ENCODE peak calls at places on chromosomes 13 and 19, in eight cellular contexts. One of them, this sample, is unnamed.

GRCh38 chr19:5572556-5573286 is 5.0 kb upstream of the TINCR start:
- DNase-seq in NCI-H774: no peak
- DNase-seq in anterior cingulate cortex: no peak
- DNase-seq in AG09319: no peak
- DNase-seq in stimulated activated CD8-positive, alpha-beta memory T cell treated with anti-CD3 and anti-CD28 coated beads, Interleukin-7, amount 100 ng/mL, for 48 hours: no peak
- DNase-seq in fibroblast of mammary gland: no peak
- DNase-seq in stimulated activated CD4-positive, alpha-beta T cell treated with anti-CD3 and anti-CD28 coated beads, Interleukin-1b, Interleukin-23, amount 100 ng/mL, for 1 hour: no peak
- DNase-seq in tibial nerve: no peak
- DNase-seq in this sample: no peak

GRCh38 chr13:33051632-33052031 is 35.4 kb downstream of the KL start:
- DNase-seq in fibroblast of mammary gland: no peak
- DNase-seq in stimulated activated CD4-positive, alpha-beta T cell treated with anti-CD3 and anti-CD28 coated beads, Interleukin-1b, Interleukin-23, amount 100 ng/mL, for 1 hour: no peak
- DNase-seq in anterior cingulate cortex: no peak
- DNase-seq in tibial nerve: no peak
- DNase-seq in NCI-H774: no peak
- DNase-seq in AG09319: no peak
- DNase-seq in stimulated activated CD8-positive, alpha-beta memory T cell treated with anti-CD3 and anti-CD28 coated beads, Interleukin-7, amount 100 ng/mL, for 48 hours: no peak
- DNase-seq in this sample: no peak

GRCh38 chr13:67620665-67621064 is 390.5 kb upstream of the PCDH9 start:
- DNase-seq in NCI-H774: no peak
- DNase-seq in fibroblast of mammary gland: peak
- DNase-seq in tibial nerve: no peak
- DNase-seq in anterior cingulate cortex: no peak
- DNase-seq in stimulated activated CD4-positive, alpha-beta T cell treated with anti-CD3 and anti-CD28 coated beads, Interleukin-1b, Interleukin-23, amount 100 ng/mL, for 1 hour: no peak
- DNase-seq in stimulated activated CD8-positive, alpha-beta memory T cell treated with anti-CD3 and anti-CD28 coated beads, Interleukin-7, amount 100 ng/mL, for 48 hours: no peak
- DNase-seq in AG09319: no peak
- DNase-seq in this sample: no peak

GRCh38 chr13:92547256-92547655 is 679.4 kb upstream of the GPC6 start:
- DNase-seq in stimulated activated CD4-positive, alpha-beta T cell treated with anti-CD3 and anti-CD28 coated beads, Interleukin-1b, Interleukin-23, amount 100 ng/mL, for 1 hour: no peak
- DNase-seq in AG09319: no peak
- DNase-seq in fibroblast of mammary gland: no peak
- DNase-seq in anterior cingulate cortex: no peak
- DNase-seq in stimulated activated CD8-positive, alpha-beta memory T cell treated with anti-CD3 and anti-CD28 coated beads, Interleukin-7, amount 100 ng/mL, for 48 hours: no peak
- DNase-seq in tibial nerve: no peak
- DNase-seq in NCI-H774: no peak
- DNase-seq in this sample: no peak

GRCh38 chr13:107324416-107325204 is 756.7 kb upstream of the ARGLU1 start:
- DNase-seq in NCI-H774: no peak
- DNase-seq in stimulated activated CD8-positive, alpha-beta memory T cell treated with anti-CD3 and anti-CD28 coated beads, Interleukin-7, amount 100 ng/mL, for 48 hours: no peak
- DNase-seq in tibial nerve: no peak
- DNase-seq in anterior cingulate cortex: no peak
- DNase-seq in fibroblast of mammary gland: no peak
- DNase-seq in stimulated activated CD4-positive, alpha-beta T cell treated with anti-CD3 and anti-CD28 coated beads, Interleukin-1b, Interleukin-23, amount 100 ng/mL, for 1 hour: no peak
- DNase-seq in AG09319: no peak
- DNase-seq in this sample: no peak

GRCh38 chr13:26562538-26562890 is 5.0 kb downstream of the WASF3 start:
- DNase-seq in AG09319: no peak
- DNase-seq in tibial nerve: no peak
- DNase-seq in stimulated activated CD4-positive, alpha-beta T cell treated with anti-CD3 and anti-CD28 coated beads, Interleukin-1b, Interleukin-23, amount 100 ng/mL, for 1 hour: no peak
- DNase-seq in fibroblast of mammary gland: peak
- DNase-seq in anterior cingulate cortex: no peak
- DNase-seq in stimulated activated CD8-positive, alpha-beta memory T cell treated with anti-CD3 and anti-CD28 coated beads, Interleukin-7, amount 100 ng/mL, for 48 hours: no peak
- DNase-seq in NCI-H774: no peak
- DNase-seq in this sample: no peak

GRCh38 chr13:113636266-113636963 is 21.6 kb downstream of the ATP4B start:
- DNase-seq in anterior cingulate cortex: no peak
- DNase-seq in stimulated activated CD4-positive, alpha-beta T cell treated with anti-CD3 and anti-CD28 coated beads, Interleukin-1b, Interleukin-23, amount 100 ng/mL, for 1 hour: no peak
- DNase-seq in AG09319: no peak
- DNase-seq in tibial nerve: no peak
- DNase-seq in fibroblast of mammary gland: no peak
- DNase-seq in NCI-H774: no peak
- DNase-seq in stimulated activated CD8-positive, alpha-beta memory T cell treated with anti-CD3 and anti-CD28 coated beads, Interleukin-7, amount 100 ng/mL, for 48 hours: no peak
- DNase-seq in this sample: no peak

GRCh38 chr19:42352216-42352892 is 26.9 kb downstream of the MEGF8 start:
- DNase-seq in AG09319: no peak
- DNase-seq in stimulated activated CD4-positive, alpha-beta T cell treated with anti-CD3 and anti-CD28 coated beads, Interleukin-1b, Interleukin-23, amount 100 ng/mL, for 1 hour: no peak
- DNase-seq in fibroblast of mammary gland: no peak
- DNase-seq in stimulated activated CD8-positive, alpha-beta memory T cell treated with anti-CD3 and anti-CD28 coated beads, Interleukin-7, amount 100 ng/mL, for 48 hours: no peak
- DNase-seq in tibial nerve: no peak
- DNase-seq in anterior cingulate cortex: peak
- DNase-seq in NCI-H774: no peak
- DNase-seq in this sample: no peak

GRCh38 chr19:40365010-40365409 is 16.5 kb downstream of the PLD3 start:
- DNase-seq in tibial nerve: no peak
- DNase-seq in fibroblast of mammary gland: no peak
- DNase-seq in stimulated activated CD4-positive, alpha-beta T cell treated with anti-CD3 and anti-CD28 coated beads, Interleukin-1b, Interleukin-23, amount 100 ng/mL, for 1 hour: no peak
- DNase-seq in NCI-H774: no peak
- DNase-seq in AG09319: no peak
- DNase-seq in stimulated activated CD8-positive, alpha-beta memory T cell treated with anti-CD3 and anti-CD28 coated beads, Interleukin-7, amount 100 ng/mL, for 48 hours: no peak
- DNase-seq in anterior cingulate cortex: no peak
- DNase-seq in this sample: no peak

GRCh38 chr19:16025108-16026101 is 50.9 kb upstream of the TPM4 start:
- DNase-seq in tibial nerve: no peak
- DNase-seq in anterior cingulate cortex: no peak
- DNase-seq in fibroblast of mammary gland: peak
- DNase-seq in NCI-H774: no peak
- DNase-seq in stimulated activated CD8-positive, alpha-beta memory T cell treated with anti-CD3 and anti-CD28 coated beads, Interleukin-7, amount 100 ng/mL, for 48 hours: no peak
- DNase-seq in stimulated activated CD4-positive, alpha-beta T cell treated with anti-CD3 and anti-CD28 coated beads, Interleukin-1b, Interleukin-23, amount 100 ng/mL, for 1 hour: no peak
- DNase-seq in AG09319: peak
- DNase-seq in this sample: peak

GRCh38 chr13:71218960-71219359 is 648.0 kb downstream of the DACH1 start:
- DNase-seq in NCI-H774: no peak
- DNase-seq in stimulated activated CD4-positive, alpha-beta T cell treated with anti-CD3 and anti-CD28 coated beads, Interleukin-1b, Interleukin-23, amount 100 ng/mL, for 1 hour: no peak
- DNase-seq in fibroblast of mammary gland: no peak
- DNase-seq in anterior cingulate cortex: no peak
- DNase-seq in tibial nerve: no peak
- DNase-seq in AG09319: no peak
- DNase-seq in stimulated activated CD8-positive, alpha-beta memory T cell treated with anti-CD3 and anti-CD28 coated beads, Interleukin-7, amount 100 ng/mL, for 48 hours: no peak
- DNase-seq in this sample: no peak

GRCh38 chr19:12513531-12514061 is 29.0 kb upstream of the ZNF709 start:
- DNase-seq in stimulated activated CD8-positive, alpha-beta memory T cell treated with anti-CD3 and anti-CD28 coated beads, Interleukin-7, amount 100 ng/mL, for 48 hours: no peak
- DNase-seq in NCI-H774: no peak
- DNase-seq in tibial nerve: no peak
- DNase-seq in fibroblast of mammary gland: no peak
- DNase-seq in anterior cingulate cortex: peak
- DNase-seq in stimulated activated CD4-positive, alpha-beta T cell treated with anti-CD3 and anti-CD28 coated beads, Interleukin-1b, Interleukin-23, amount 100 ng/mL, for 1 hour: no peak
- DNase-seq in AG09319: no peak
- DNase-seq in this sample: peak

GRCh38 chr19:48933382-48933932 is at the start of gene DHDH:
- DNase-seq in tibial nerve: no peak
- DNase-seq in AG09319: no peak
- DNase-seq in fibroblast of mammary gland: peak
- DNase-seq in stimulated activated CD4-positive, alpha-beta T cell treated with anti-CD3 and anti-CD28 coated beads, Interleukin-1b, Interleukin-23, amount 100 ng/mL, for 1 hour: peak
- DNase-seq in stimulated activated CD8-positive, alpha-beta memory T cell treated with anti-CD3 and anti-CD28 coated beads, Interleukin-7, amount 100 ng/mL, for 48 hours: peak
- DNase-seq in NCI-H774: peak
- DNase-seq in anterior cingulate cortex: peak
- DNase-seq in this sample: peak

GRCh38 chr13:51564252-51564651 is 20.0 kb upstream of the WDFY2 start:
- DNase-seq in tibial nerve: no peak
- DNase-seq in stimulated activated CD4-positive, alpha-beta T cell treated with anti-CD3 and anti-CD28 coated beads, Interleukin-1b, Interleukin-23, amount 100 ng/mL, for 1 hour: no peak
- DNase-seq in fibroblast of mammary gland: no peak
- DNase-seq in NCI-H774: no peak
- DNase-seq in AG09319: no peak
- DNase-seq in anterior cingulate cortex: no peak
- DNase-seq in stimulated activated CD8-positive, alpha-beta memory T cell treated with anti-CD3 and anti-CD28 coated beads, Interleukin-7, amount 100 ng/mL, for 48 hours: no peak
- DNase-seq in this sample: no peak

GRCh38 chr13:114200673-114201005 is 21.6 kb downstream of the CFAP97D2 start:
- DNase-seq in tibial nerve: no peak
- DNase-seq in stimulated activated CD4-positive, alpha-beta T cell treated with anti-CD3 and anti-CD28 coated beads, Interleukin-1b, Interleukin-23, amount 100 ng/mL, for 1 hour: no peak
- DNase-seq in AG09319: no peak
- DNase-seq in stimulated activated CD8-positive, alpha-beta memory T cell treated with anti-CD3 and anti-CD28 coated beads, Interleukin-7, amount 100 ng/mL, for 48 hours: no peak
- DNase-seq in fibroblast of mammary gland: peak
- DNase-seq in NCI-H774: no peak
- DNase-seq in anterior cingulate cortex: no peak
- DNase-seq in this sample: no peak

GRCh38 chr13:73131247-73131646 is 72.4 kb downstream of the KLF5 start:
- DNase-seq in stimulated activated CD4-positive, alpha-beta T cell treated with anti-CD3 and anti-CD28 coated beads, Interleukin-1b, Interleukin-23, amount 100 ng/mL, for 1 hour: no peak
- DNase-seq in stimulated activated CD8-positive, alpha-beta memory T cell treated with anti-CD3 and anti-CD28 coated beads, Interleukin-7, amount 100 ng/mL, for 48 hours: no peak
- DNase-seq in fibroblast of mammary gland: no peak
- DNase-seq in anterior cingulate cortex: no peak
- DNase-seq in NCI-H774: no peak
- DNase-seq in AG09319: no peak
- DNase-seq in tibial nerve: no peak
- DNase-seq in this sample: no peak

GRCh38 chr13:23724196-23724970 is 154.2 kb downstream of the TNFRSF19 start:
- DNase-seq in stimulated activated CD8-positive, alpha-beta memory T cell treated with anti-CD3 and anti-CD28 coated beads, Interleukin-7, amount 100 ng/mL, for 48 hours: no peak
- DNase-seq in NCI-H774: no peak
- DNase-seq in stimulated activated CD4-positive, alpha-beta T cell treated with anti-CD3 and anti-CD28 coated beads, Interleukin-1b, Interleukin-23, amount 100 ng/mL, for 1 hour: no peak
- DNase-seq in anterior cingulate cortex: no peak
- DNase-seq in tibial nerve: no peak
- DNase-seq in fibroblast of mammary gland: peak
- DNase-seq in AG09319: no peak
- DNase-seq in this sample: no peak

GRCh38 chr13:50230365-50230978 is 215.2 kb downstream of the KCNRG start:
- DNase-seq in fibroblast of mammary gland: peak
- DNase-seq in tibial nerve: no peak
- DNase-seq in anterior cingulate cortex: no peak
- DNase-seq in stimulated activated CD4-positive, alpha-beta T cell treated with anti-CD3 and anti-CD28 coated beads, Interleukin-1b, Interleukin-23, amount 100 ng/mL, for 1 hour: no peak
- DNase-seq in NCI-H774: no peak
- DNase-seq in AG09319: peak
- DNase-seq in stimulated activated CD8-positive, alpha-beta memory T cell treated with anti-CD3 and anti-CD28 coated beads, Interleukin-7, amount 100 ng/mL, for 48 hours: no peak
- DNase-seq in this sample: no peak

GRCh38 chr19:29785955-29786589 is 25.7 kb upstream of the CCNE1 start:
- DNase-seq in stimulated activated CD8-positive, alpha-beta memory T cell treated with anti-CD3 and anti-CD28 coated beads, Interleukin-7, amount 100 ng/mL, for 48 hours: no peak
- DNase-seq in AG09319: no peak
- DNase-seq in stimulated activated CD4-positive, alpha-beta T cell treated with anti-CD3 and anti-CD28 coated beads, Interleukin-1b, Interleukin-23, amount 100 ng/mL, for 1 hour: no peak
- DNase-seq in NCI-H774: no peak
- DNase-seq in fibroblast of mammary gland: no peak
- DNase-seq in tibial nerve: no peak
- DNase-seq in anterior cingulate cortex: no peak
- DNase-seq in this sample: no peak

GRCh38 chr13:64130600-64130999 is 2715.0 kb upstream of the PCDH20 start:
- DNase-seq in anterior cingulate cortex: no peak
- DNase-seq in stimulated activated CD8-positive, alpha-beta memory T cell treated with anti-CD3 and anti-CD28 coated beads, Interleukin-7, amount 100 ng/mL, for 48 hours: no peak
- DNase-seq in fibroblast of mammary gland: peak
- DNase-seq in AG09319: no peak
- DNase-seq in NCI-H774: no peak
- DNase-seq in tibial nerve: no peak
- DNase-seq in stimulated activated CD4-positive, alpha-beta T cell treated with anti-CD3 and anti-CD28 coated beads, Interleukin-1b, Interleukin-23, amount 100 ng/mL, for 1 hour: no peak
- DNase-seq in this sample: no peak

GRCh38 chr19:35281303-35281702 is 1.0 kb upstream of the HAMP start:
- DNase-seq in stimulated activated CD8-positive, alpha-beta memory T cell treated with anti-CD3 and anti-CD28 coated beads, Interleukin-7, amount 100 ng/mL, for 48 hours: no peak
- DNase-seq in fibroblast of mammary gland: no peak
- DNase-seq in tibial nerve: no peak
- DNase-seq in NCI-H774: no peak
- DNase-seq in AG09319: no peak
- DNase-seq in anterior cingulate cortex: no peak
- DNase-seq in stimulated activated CD4-positive, alpha-beta T cell treated with anti-CD3 and anti-CD28 coated beads, Interleukin-1b, Interleukin-23, amount 100 ng/mL, for 1 hour: no peak
- DNase-seq in this sample: no peak

GRCh38 chr13:39036212-39036611 is 1.7 kb downstream of the PROSER1 start:
- DNase-seq in NCI-H774: no peak
- DNase-seq in stimulated activated CD8-positive, alpha-beta memory T cell treated with anti-CD3 and anti-CD28 coated beads, Interleukin-7, amount 100 ng/mL, for 48 hours: no peak
- DNase-seq in fibroblast of mammary gland: no peak
- DNase-seq in tibial nerve: no peak
- DNase-seq in stimulated activated CD4-positive, alpha-beta T cell treated with anti-CD3 and anti-CD28 coated beads, Interleukin-1b, Interleukin-23, amount 100 ng/mL, for 1 hour: no peak
- DNase-seq in AG09319: no peak
- DNase-seq in anterior cingulate cortex: no peak
- DNase-seq in this sample: no peak

GRCh38 chr13:62613819-62614218 is 1198.2 kb upstream of the PCDH20 start:
- DNase-seq in fibroblast of mammary gland: no peak
- DNase-seq in anterior cingulate cortex: no peak
- DNase-seq in AG09319: no peak
- DNase-seq in tibial nerve: no peak
- DNase-seq in stimulated activated CD8-positive, alpha-beta memory T cell treated with anti-CD3 and anti-CD28 coated beads, Interleukin-7, amount 100 ng/mL, for 48 hours: no peak
- DNase-seq in stimulated activated CD4-positive, alpha-beta T cell treated with anti-CD3 and anti-CD28 coated beads, Interleukin-1b, Interleukin-23, amount 100 ng/mL, for 1 hour: no peak
- DNase-seq in NCI-H774: no peak
- DNase-seq in this sample: no peak

GRCh38 chr19:12155324-12155723 is 1.2 kb downstream of the ZNF625 start:
- DNase-seq in anterior cingulate cortex: no peak
- DNase-seq in stimulated activated CD4-positive, alpha-beta T cell treated with anti-CD3 and anti-CD28 coated beads, Interleukin-1b, Interleukin-23, amount 100 ng/mL, for 1 hour: no peak
- DNase-seq in AG09319: no peak
- DNase-seq in stimulated activated CD8-positive, alpha-beta memory T cell treated with anti-CD3 and anti-CD28 coated beads, Interleukin-7, amount 100 ng/mL, for 48 hours: no peak
- DNase-seq in tibial nerve: no peak
- DNase-seq in fibroblast of mammary gland: no peak
- DNase-seq in NCI-H774: no peak
- DNase-seq in this sample: no peak

GRCh38 chr13:83943530-83944279 is 61.4 kb upstream of the SLITRK1 start:
- DNase-seq in NCI-H774: no peak
- DNase-seq in anterior cingulate cortex: no peak
- DNase-seq in AG09319: no peak
- DNase-seq in stimulated activated CD8-positive, alpha-beta memory T cell treated with anti-CD3 and anti-CD28 coated beads, Interleukin-7, amount 100 ng/mL, for 48 hours: no peak
- DNase-seq in tibial nerve: no peak
- DNase-seq in stimulated activated CD4-positive, alpha-beta T cell treated with anti-CD3 and anti-CD28 coated beads, Interleukin-1b, Interleukin-23, amount 100 ng/mL, for 1 hour: no peak
- DNase-seq in fibroblast of mammary gland: no peak
- DNase-seq in this sample: no peak

GRCh38 chr19:19185853-19186728 is 5.9 kb downstream of the BORCS8 start:
- DNase-seq in stimulated activated CD8-positive, alpha-beta memory T cell treated with anti-CD3 and anti-CD28 coated beads, Interleukin-7, amount 100 ng/mL, for 48 hours: no peak
- DNase-seq in tibial nerve: no peak
- DNase-seq in AG09319: no peak
- DNase-seq in stimulated activated CD4-positive, alpha-beta T cell treated with anti-CD3 and anti-CD28 coated beads, Interleukin-1b, Interleukin-23, amount 100 ng/mL, for 1 hour: peak
- DNase-seq in anterior cingulate cortex: no peak
- DNase-seq in NCI-H774: peak
- DNase-seq in fibroblast of mammary gland: peak
- DNase-seq in this sample: peak

GRCh38 chr19:56637976-56638555 is 4.9 kb upstream of the SMIM17 start:
- DNase-seq in stimulated activated CD8-positive, alpha-beta memory T cell treated with anti-CD3 and anti-CD28 coated beads, Interleukin-7, amount 100 ng/mL, for 48 hours: peak
- DNase-seq in stimulated activated CD4-positive, alpha-beta T cell treated with anti-CD3 and anti-CD28 coated beads, Interleukin-1b, Interleukin-23, amount 100 ng/mL, for 1 hour: no peak
- DNase-seq in NCI-H774: no peak
- DNase-seq in AG09319: no peak
- DNase-seq in anterior cingulate cortex: peak
- DNase-seq in tibial nerve: peak
- DNase-seq in fibroblast of mammary gland: peak
- DNase-seq in this sample: peak

GRCh38 chr13:99895428-99895998 is 76.1 kb downstream of the ZIC5 start:
- DNase-seq in NCI-H774: no peak
- DNase-seq in tibial nerve: no peak
- DNase-seq in stimulated activated CD4-positive, alpha-beta T cell treated with anti-CD3 and anti-CD28 coated beads, Interleukin-1b, Interleukin-23, amount 100 ng/mL, for 1 hour: no peak
- DNase-seq in stimulated activated CD8-positive, alpha-beta memory T cell treated with anti-CD3 and anti-CD28 coated beads, Interleukin-7, amount 100 ng/mL, for 48 hours: no peak
- DNase-seq in anterior cingulate cortex: no peak
- DNase-seq in AG09319: no peak
- DNase-seq in fibroblast of mammary gland: no peak
- DNase-seq in this sample: no peak

GRCh38 chr19:11288349-11288748 is 7.6 kb upstream of the TSPAN16 start:
- DNase-seq in fibroblast of mammary gland: peak
- DNase-seq in stimulated activated CD4-positive, alpha-beta T cell treated with anti-CD3 and anti-CD28 coated beads, Interleukin-1b, Interleukin-23, amount 100 ng/mL, for 1 hour: no peak
- DNase-seq in anterior cingulate cortex: no peak
- DNase-seq in stimulated activated CD8-positive, alpha-beta memory T cell treated with anti-CD3 and anti-CD28 coated beads, Interleukin-7, amount 100 ng/mL, for 48 hours: no peak
- DNase-seq in tibial nerve: no peak
- DNase-seq in AG09319: no peak
- DNase-seq in NCI-H774: no peak
- DNase-seq in this sample: no peak

GRCh38 chr13:112998506-112999280 is 29.7 kb downstream of the MCF2L start:
- DNase-seq in NCI-H774: no peak
- DNase-seq in stimulated activated CD4-positive, alpha-beta T cell treated with anti-CD3 and anti-CD28 coated beads, Interleukin-1b, Interleukin-23, amount 100 ng/mL, for 1 hour: no peak
- DNase-seq in AG09319: no peak
- DNase-seq in tibial nerve: no peak
- DNase-seq in stimulated activated CD8-positive, alpha-beta memory T cell treated with anti-CD3 and anti-CD28 coated beads, Interleukin-7, amount 100 ng/mL, for 48 hours: no peak
- DNase-seq in fibroblast of mammary gland: no peak
- DNase-seq in anterior cingulate cortex: no peak
- DNase-seq in this sample: peak

GRCh38 chr13:33106656-33107402 is 90.6 kb downstream of the KL start:
- DNase-seq in stimulated activated CD4-positive, alpha-beta T cell treated with anti-CD3 and anti-CD28 coated beads, Interleukin-1b, Interleukin-23, amount 100 ng/mL, for 1 hour: no peak
- DNase-seq in stimulated activated CD8-positive, alpha-beta memory T cell treated with anti-CD3 and anti-CD28 coated beads, Interleukin-7, amount 100 ng/mL, for 48 hours: no peak
- DNase-seq in anterior cingulate cortex: no peak
- DNase-seq in tibial nerve: no peak
- DNase-seq in fibroblast of mammary gland: no peak
- DNase-seq in NCI-H774: no peak
- DNase-seq in AG09319: no peak
- DNase-seq in this sample: no peak

GRCh38 chr19:43656436-43656835 is 13.5 kb downstream of the PLAUR start:
- DNase-seq in stimulated activated CD4-positive, alpha-beta T cell treated with anti-CD3 and anti-CD28 coated beads, Interleukin-1b, Interleukin-23, amount 100 ng/mL, for 1 hour: no peak
- DNase-seq in anterior cingulate cortex: no peak
- DNase-seq in tibial nerve: no peak
- DNase-seq in stimulated activated CD8-positive, alpha-beta memory T cell treated with anti-CD3 and anti-CD28 coated beads, Interleukin-7, amount 100 ng/mL, for 48 hours: no peak
- DNase-seq in AG09319: no peak
- DNase-seq in NCI-H774: no peak
- DNase-seq in fibroblast of mammary gland: no peak
- DNase-seq in this sample: no peak

GRCh38 chr19:10390652-10391286 is 10.4 kb upstream of the TYK2 start:
- DNase-seq in stimulated activated CD8-positive, alpha-beta memory T cell treated with anti-CD3 and anti-CD28 coated beads, Interleukin-7, amount 100 ng/mL, for 48 hours: no peak
- DNase-seq in tibial nerve: peak
- DNase-seq in anterior cingulate cortex: no peak
- DNase-seq in NCI-H774: peak
- DNase-seq in AG09319: peak
- DNase-seq in stimulated activated CD4-positive, alpha-beta T cell treated with anti-CD3 and anti-CD28 coated beads, Interleukin-1b, Interleukin-23, amount 100 ng/mL, for 1 hour: peak
- DNase-seq in fibroblast of mammary gland: peak
- DNase-seq in this sample: peak

This sample was measured in testis.